ENCODE peak calls at places on chromosomes 13 and 19, in eight cellular contexts. I, B, H, G, D, K, X and L are unnamed samples.

GRCh38 chr19:33306853-33307792 is 4.8 kb upstream of the CEBPA start:
- DNase-seq in I (no peak), B (no peak), H (peak; percentile 38), G (no peak), D (no peak), K (no peak), X (no peak), L (no peak)

GRCh38 chr19:13717194-13717643 is 47.1 kb upstream of the MRI1 start:
- DNase-seq in I (no peak), B (no peak), H (no peak), G (no peak), D (no peak), K (no peak), X (no peak), L (no peak)

GRCh38 chr19:5718579-5719273 is 1.2 kb downstream of the LONP1 start:
- DNase-seq in I (no peak), B (peak; percentile 70), H (no peak), G (peak; percentile 72), D (peak; percentile 66), K (no peak), X (peak; percentile 93), L (peak; percentile 94)

GRCh38 chr13:76937416-76937815 is 10.9 kb upstream of the ACOD1 start:
- DNase-seq in I (peak; percentile 60), B (peak; percentile 61), H (no peak), G (peak; percentile 56), D (peak; percentile 93), K (no peak), X (peak; percentile 96), L (peak; percentile 97)

GRCh38 chr13:25300861-25301346 is 521 bp upstream of the NUP58 start:
- DNase-seq in I (no peak), B (no peak), H (peak; percentile 61), G (no peak), D (no peak), K (peak; percentile 33), X (peak; percentile 24), L (no peak)

GRCh38 chr13:75489502-75490263 is 7.7 kb upstream of the TBC1D4 start:
- DNase-seq in I (no peak), B (peak; percentile 82), H (peak; percentile 38), G (no peak), D (peak; percentile 55), K (no peak), X (peak; percentile 86), L (peak; percentile 89)

GRCh38 chr19:3655402-3656072 is 28.9 kb upstream of the CACTIN start:
- DNase-seq in I (no peak), B (no peak), H (no peak), G (peak; percentile 56), D (peak; percentile 12), K (no peak), X (peak; percentile 85), L (peak; percentile 96)

GRCh38 chr19:45710731-45711130 is 18.3 kb downstream of the QPCTL start:
- DNase-seq in I (no peak), B (no peak), H (no peak), G (no peak), D (no peak), K (no peak), X (no peak), L (no peak)

GRCh38 chr13:109408596-109409382 is 377.6 kb downstream of the IRS2 start:
- DNase-seq in I (no peak), B (no peak), H (no peak), G (no peak), D (no peak), K (no peak), X (peak; percentile 48), L (peak; percentile 58)

GRCh38 chr19:16853066-16853465 is 23.9 kb downstream of the SIN3B start:
- DNase-seq in I (no peak), B (no peak), H (no peak), G (no peak), D (no peak), K (no peak), X (no peak), L (no peak)

GRCh38 chr13:95481051-95481775 is 71.3 kb upstream of the CLDN10 start:
- DNase-seq in I (no peak), B (no peak), H (no peak), G (no peak), D (peak; percentile 43), K (no peak), X (no peak), L (peak; percentile 20)

DNA sequence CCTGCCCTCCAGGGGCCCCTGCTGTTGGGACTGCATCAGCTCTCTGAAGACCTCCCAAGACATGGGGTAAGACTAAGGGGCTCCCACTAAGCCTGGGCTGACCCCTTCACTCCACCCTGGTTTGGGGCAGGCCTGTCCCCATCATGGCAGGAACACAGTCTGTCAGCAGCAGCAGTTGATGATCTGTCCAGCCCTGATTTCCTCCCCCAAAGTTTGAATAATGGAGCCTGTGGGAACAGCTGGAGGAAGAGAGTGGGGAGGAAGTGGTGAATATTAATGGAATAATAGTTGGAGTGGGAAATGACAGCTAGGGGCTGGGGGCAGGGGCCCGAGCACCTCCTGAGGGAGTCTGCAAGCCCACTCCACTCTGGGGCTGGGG is 1.3 kb upstream of the B3GNT8 start:
- DNase-seq in I (no peak), B (no peak), H (no peak), G (no peak), D (no peak), K (no peak), X (no peak), L (no peak)
- H3K4me3 ChIP-seq in I (peak overlapping the region; percentile 54), B (no peak overlapping the region), H (no peak overlapping the region), G (no peak overlapping the region), D (peak overlapping the region; percentile 47), K (peak overlapping the region; percentile 60), X (no peak overlapping the region), L (peak overlapping the region; percentile 61)

GRCh38 chr13:113027095-113027494 is 58.1 kb downstream of the MCF2L start:
- DNase-seq in I (no peak), B (no peak), H (no peak), G (no peak), D (no peak), K (no peak), X (no peak), L (no peak)
- TF ChIP-seq CTCF in I (no peak), B (no peak), H (no peak), G (no peak), D (no peak), K (no peak), X (no peak), L (no peak)

GRCh38 chr19:55549500-55550320 is 4.4 kb upstream of the SBK3 start:
- DNase-seq in I (no peak), B (peak; percentile 94), H (peak; percentile 50), G (peak; percentile 75), D (peak; percentile 65), K (no peak), X (peak; percentile 91), L (peak; percentile 71)
- H3K4me3 ChIP-seq in I (peak overlapping the region; percentile 31), B (peak overlapping the region; percentile 54), H (no peak overlapping the region), G (peak overlapping the region; percentile 15), D (peak overlapping the region; percentile 28), K (peak overlapping the region; percentile 37), X (peak overlapping the region; percentile 35), L (no peak overlapping the region)

DNA sequence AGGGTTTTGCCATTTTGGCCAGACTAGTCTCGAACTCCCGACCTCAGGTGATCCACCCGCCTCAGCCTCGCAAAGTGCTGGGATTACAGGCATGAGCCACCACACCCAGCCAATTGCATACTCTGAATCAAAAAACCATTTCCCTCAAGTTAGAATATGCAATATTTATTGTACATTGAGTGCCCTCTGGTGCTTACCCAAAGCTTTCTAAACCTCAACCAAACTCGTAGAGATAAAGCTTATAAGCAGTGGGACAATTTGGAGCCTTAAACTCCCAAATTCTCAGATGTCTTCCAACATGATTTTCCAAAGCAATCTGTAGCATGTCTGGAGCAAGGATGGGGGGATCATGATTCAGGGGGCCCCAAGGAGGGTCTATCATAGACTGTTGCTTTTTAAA is 22.4 kb downstream of the RFXAP start:
- DNase-seq in I (no peak), B (no peak), H (no peak), G (no peak), D (no peak), K (no peak), X (peak; percentile 44), L (no peak)
- TF ChIP-seq CTCF in I (no peak), B (peak; percentile 21), H (no peak), G (no peak), D (peak; percentile 26), K (no peak), X (peak; percentile 35), L (no peak)

GRCh38 chr13:113837554-113838355 is 26.1 kb downstream of the GAS6 start:
- DNase-seq in I (peak; percentile 95), B (peak; percentile 73), H (peak; percentile 81), G (peak; percentile 82), D (peak; percentile 98), K (peak; percentile 92), X (peak; percentile 99), L (peak; percentile 99)
- H3K4me3 ChIP-seq in I (peak overlapping the region; percentile 1), B (no peak overlapping the region), H (no peak overlapping the region), G (no peak overlapping the region), D (peak overlapping the region; percentile 48), K (peak overlapping the region; percentile 17), X (peak overlapping the region; percentile 42), L (peak overlapping the region; percentile 60)

GRCh38 chr13:108218044-108218974 is at the start of gene ABHD13:
- DNase-seq in I (peak; percentile 91), B (peak; percentile 85), H (peak; percentile 95), G (no peak), D (peak; percentile 93), K (peak; percentile 92), X (peak; percentile 87), L (peak; percentile 91)
- TF ChIP-seq CTCF in I (no peak), B (no peak), H (no peak), G (no peak), D (peak; percentile 19), K (no peak), X (no peak), L (no peak)